ENCODE peak calls at places on chromosomes 13 and 19, in six cellular contexts. Y is esophagus squamous epithelium, T is bronchial epithelial cell, I is B cell, M is BE2C, W is suprapubic skin. E is an unnamed sample.

GRCh38 chr19:51735759-51736449 is 12.1 kb upstream of the HAS1 start:
- DNase-seq in T (no peak), Y (no peak), W (no peak), M (no peak), I (no peak), E (no peak)

GRCh38 chr13:100646030-100646673 is 28.4 kb downstream of the TMTC4 start:
- DNase-seq in I (no peak), M (peak; percentile 43), T (peak; percentile 27), W (no peak), Y (no peak), E (peak; percentile 61)

GRCh38 chr19:45140533-45140932 is 20.2 kb downstream of the NKPD1 start:
- DNase-seq in W (no peak), M (no peak), I (peak; percentile 43), Y (no peak), T (no peak), E (no peak)

GRCh38 chr13:79346300-79346914 is 59.6 kb downstream of the RBM26 start:
- DNase-seq in T (no peak), I (no peak), Y (no peak), W (no peak), M (no peak), E (no peak)

GRCh38 chr13:40518481-40518882 is 148.0 kb downstream of the FOXO1 start:
- DNase-seq in M (no peak), Y (no peak), T (peak; percentile 49), W (no peak), I (no peak), E (no peak)

GRCh38 chr19:45069056-45069455 is 7.2 kb downstream of the ZNF296 start:
- DNase-seq in I (no peak), Y (no peak), W (no peak), M (peak; percentile 46), T (peak; percentile 57), E (peak; percentile 46)

GRCh38 chr19:40472516-40472915 is 5.7 kb downstream of the SPTBN4 start:
- DNase-seq in M (no peak), I (no peak), Y (no peak), W (no peak), T (no peak), E (no peak)

GRCh38 chr19:47372603-47373002 is 23.5 kb downstream of the DHX34 start:
- DNase-seq in M (no peak), I (peak; percentile 8), T (no peak), Y (no peak), W (no peak), E (no peak)

GRCh38 chr13:51175639-51176038 is 46.6 kb upstream of the FAM124A start:
- DNase-seq in Y (no peak), I (no peak), W (no peak), T (no peak), M (no peak), E (no peak)

GRCh38 chr19:31838163-31838798 is 489.0 kb upstream of the TSHZ3 start:
- DNase-seq in M (no peak), I (no peak), T (no peak), W (no peak), Y (no peak), E (no peak)

GRCh38 chr19:47232422-47233211 is 1.6 kb upstream of the BBC3 start:
- DNase-seq in I (no peak), Y (no peak), T (peak; percentile 94), M (no peak), W (no peak), E (no peak)

GRCh38 chr13:85093808-85094207 is 705.4 kb downstream of the SLITRK6 start:
- DNase-seq in M (peak; percentile 24), T (peak; percentile 28), Y (no peak), W (no peak), I (no peak), E (no peak)

GRCh38 chr19:44948237-44948636 is 2.4 kb downstream of the APOC2 start:
- DNase-seq in I (no peak), M (no peak), Y (no peak), W (no peak), T (no peak), E (no peak)

GRCh38 chr13:28778308-28779215 is 41.6 kb upstream of the MTUS2 start:
- DNase-seq in I (no peak), M (no peak), T (no peak), W (no peak), Y (no peak), E (no peak)

GRCh38 chr19:52224211-52224610 is 34.4 kb downstream of the PPP2R1A start:
- DNase-seq in M (no peak), Y (no peak), T (no peak), W (no peak), I (no peak), E (no peak)

GRCh38 chr13:99467764-99468163 is 33.5 kb upstream of the TM9SF2 start:
- DNase-seq in M (no peak), Y (no peak), I (no peak), T (peak; percentile 89), W (no peak), E (no peak)

GRCh38 chr13:45628094-45628493 is 12.6 kb upstream of the ERICH6B start:
- DNase-seq in I (no peak), M (no peak), T (no peak), Y (no peak), W (no peak), E (no peak)

GRCh38 chr19:38690832-38691231 is 43.4 kb downstream of the ACTN4 start:
- DNase-seq in Y (no peak), I (no peak), W (no peak), M (no peak), T (no peak), E (no peak)

GRCh38 chr13:30409911-30410704 is 12.2 kb upstream of the UBE2L5 start:
- DNase-seq in T (peak; percentile 67), M (no peak), I (no peak), Y (no peak), W (no peak), E (no peak)

GRCh38 chr13:60268203-60268555 is 104.5 kb upstream of the DIAPH3 start:
- DNase-seq in Y (no peak), I (no peak), T (no peak), M (no peak), W (no peak), E (no peak)

GRCh38 chr13:23433171-23434153 is at the start of gene SACS:
- DNase-seq in I (no peak), Y (no peak), M (peak; percentile 64), T (no peak), W (no peak), E (peak; percentile 78)

DNA sequence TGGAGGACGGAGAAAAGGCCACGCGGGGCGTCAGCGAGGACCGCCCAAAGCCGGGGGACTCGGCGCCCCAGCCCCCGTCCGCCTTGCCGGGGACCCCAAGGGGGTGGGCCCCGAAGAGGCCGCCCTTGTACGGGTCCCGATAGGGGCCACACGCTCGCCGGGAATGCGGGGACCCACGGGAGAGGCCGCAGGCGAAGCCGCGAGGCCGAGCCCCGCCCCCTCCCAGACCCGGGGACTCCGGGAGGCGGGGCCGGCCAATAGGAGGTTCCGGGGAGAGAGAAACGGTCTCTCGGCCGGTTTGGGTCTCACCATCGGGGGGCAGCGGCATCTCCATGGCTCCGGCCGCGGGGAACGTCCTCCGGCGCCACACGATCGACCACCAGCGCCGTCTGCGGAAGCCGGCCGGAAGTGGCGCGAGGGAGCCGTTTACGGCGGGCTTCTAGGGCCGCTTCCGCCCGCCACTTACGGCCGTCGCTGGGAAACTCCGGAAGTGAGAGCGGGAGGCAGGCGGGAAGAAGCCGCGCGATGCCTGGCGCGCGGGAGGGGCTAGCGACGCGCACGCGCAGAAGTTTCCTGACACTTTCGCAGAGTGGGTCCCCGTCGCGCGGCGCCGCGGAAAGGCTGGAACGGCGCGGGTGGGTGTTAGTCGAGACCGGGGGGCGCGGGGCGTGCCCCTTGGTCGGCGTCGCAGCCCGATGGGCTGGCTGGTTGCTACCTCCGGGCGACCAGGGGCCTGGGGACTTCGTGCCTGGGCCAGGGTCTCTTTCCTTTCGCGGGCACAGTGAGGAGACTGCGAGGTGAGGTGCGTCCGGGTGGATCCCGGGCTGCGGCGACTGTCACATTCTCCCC is at the start of gene CHERP:
- DNase-seq in M (peak; percentile 95), I (peak; percentile 96), T (peak; percentile 79), W (peak; percentile 95), Y (peak; percentile 58), E (peak; percentile 94)
- TF ChIP-seq CTCF in M (no peak), I (no peak), T (no peak), W (no peak), Y (peak; percentile 19), E (no peak)

GRCh38 chr13:39148513-39148961 is 110.3 kb downstream of the NHLRC3 start:
- DNase-seq in Y (no peak), M (no peak), I (no peak), W (no peak), T (peak; percentile 94), E (no peak)
- TF ChIP-seq CTCF in Y (no peak), M (no peak), I (no peak), W (no peak), T (no peak), E (no peak)

DNA sequence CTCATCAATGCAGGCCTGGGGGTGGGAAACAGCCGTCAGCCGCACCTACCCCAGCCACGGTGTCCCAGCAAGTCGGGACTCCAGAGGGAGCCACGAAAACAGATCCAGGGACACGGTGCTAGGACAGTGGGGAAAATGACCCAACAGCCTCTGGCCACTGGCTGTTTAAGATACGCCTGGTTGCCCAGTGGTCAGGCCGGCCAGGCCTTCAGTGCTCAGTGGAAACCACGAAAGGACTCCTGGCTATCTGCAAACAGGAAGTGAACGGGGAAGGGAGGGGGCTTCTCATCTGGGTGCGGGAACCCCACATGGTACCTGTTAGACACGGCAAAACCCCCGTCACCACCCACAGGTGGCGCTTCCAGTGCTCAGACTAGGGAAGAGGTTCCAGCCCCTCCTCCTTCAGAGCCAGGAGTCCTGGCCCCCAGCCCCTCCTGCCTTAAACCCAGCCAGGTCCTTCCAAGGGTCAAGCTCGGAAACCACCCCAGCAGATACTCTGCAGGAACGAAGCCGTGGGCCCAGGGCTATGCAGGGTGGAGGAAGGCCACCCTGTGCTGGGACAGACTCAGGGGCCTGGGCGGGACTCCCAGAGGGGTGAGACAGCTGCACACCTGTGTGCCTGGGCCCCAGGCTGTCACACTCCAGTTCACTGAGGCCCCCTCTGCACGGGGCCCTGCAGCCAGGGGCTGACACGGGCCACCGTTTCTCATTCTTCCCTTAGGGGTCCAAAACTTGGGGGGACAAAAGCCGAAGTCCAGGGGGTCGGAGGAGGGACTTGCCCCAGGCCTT is 4.5 kb downstream of the PPP1R12C start:
- DNase-seq in W (no peak), Y (no peak), T (no peak), M (no peak), I (peak; percentile 45), E (no peak)
- TF ChIP-seq CTCF in W (no peak), Y (no peak), T (peak; percentile 13), M (no peak), I (peak; percentile 13), E (no peak)

GRCh38 chr19:58228584-58229254 is at the start of gene ZNF544:
- DNase-seq in T (peak; percentile 64), I (peak; percentile 78), W (no peak), Y (no peak), M (peak; percentile 83), E (peak; percentile 83)

GRCh38 chr19:58227964-58228583 is 640 bp upstream of the ZNF544 start:
- DNase-seq in Y (no peak), M (no peak), W (no peak), T (peak; percentile 13), I (no peak), E (no peak)

DNA sequence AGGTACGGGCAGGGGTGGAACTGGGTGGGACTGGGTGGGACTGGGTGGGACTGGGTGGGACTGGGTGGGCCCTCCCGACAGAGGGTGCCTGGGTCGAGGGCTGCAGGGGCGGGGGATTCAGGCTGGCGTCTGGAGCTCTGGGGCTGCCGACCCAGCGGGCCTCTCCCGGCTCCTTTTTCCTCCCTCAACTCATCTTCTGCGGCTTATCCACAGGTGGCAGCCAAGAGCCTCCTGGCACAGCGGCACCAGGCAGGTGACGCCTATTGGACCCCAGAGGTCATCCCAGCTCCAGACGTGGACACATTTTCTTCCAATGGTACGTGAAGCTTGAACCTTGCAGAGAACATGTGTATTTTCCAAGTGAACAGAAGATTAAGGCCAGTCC is 533 bp downstream of the ZNF544 start:
- DNase-seq in W (no peak), T (peak; percentile 20), M (peak; percentile 53), I (no peak), Y (no peak), E (peak; percentile 40)
- TF ChIP-seq CTCF in W (no peak), T (peak; percentile 71), M (peak; percentile 35), I (no peak), Y (no peak), E (no peak)

GRCh38 chr19:18063463-18063862 is 23.3 kb downstream of the IL12RB1 start:
- DNase-seq in I (no peak), Y (no peak), T (peak; percentile 16), M (peak; percentile 47), W (no peak), E (no peak)
- TF ChIP-seq CTCF in I (no peak), Y (no peak), T (peak; percentile 19), M (peak; percentile 54), W (no peak), E (no peak)

E was measured in glutamatergic neuron.